ENCODE peak calls at places on chromosomes 2 and 18, in six cellular contexts. S, M, U, N, A and K are unnamed samples.

GRCh38 chr2:48471048-48471474 is 58.9 kb upstream of the STON1 start:
- DNase-seq in M (peak), A (no peak), N (peak), S (no peak), U (no peak), K (peak)

GRCh38 chr2:54757496-54757895 is 34.0 kb downstream of the EML6 start:
- DNase-seq in U (no peak), S (no peak), M (peak), N (no peak), A (no peak), K (peak)

GRCh38 chr2:142254057-142254456 is 123.2 kb upstream of the LRP1B start:
- DNase-seq in N (no peak), S (no peak), M (no peak), U (no peak), A (no peak), K (no peak)

GRCh38 chr2:18063826-18064485 is 185.5 kb downstream of the KCNS3 start:
- DNase-seq in A (no peak), N (no peak), U (no peak), M (peak), S (no peak), K (no peak)

GRCh38 chr2:155442755-155443372 is 744.4 kb downstream of the KCNJ3 start:
- DNase-seq in A (no peak), S (no peak), M (peak), N (no peak), U (no peak), K (peak)

GRCh38 chr2:42754021-42754775 is 9.7 kb downstream of the OXER1 start:
- DNase-seq in U (peak), S (no peak), A (no peak), M (peak), N (no peak), K (no peak)

GRCh38 chr2:25079050-25079635 is 37.3 kb downstream of the EFR3B start:
- DNase-seq in N (no peak), M (no peak), A (no peak), U (no peak), S (no peak), K (no peak)

GRCh38 chr2:235605999-235606715 is 112.3 kb downstream of the AGAP1 start:
- DNase-seq in S (no peak), A (no peak), U (no peak), M (peak), N (no peak), K (no peak)

GRCh38 chr2:152580722-152581121 is 136.5 kb downstream of the PRPF40A start:
- DNase-seq in U (no peak), N (no peak), M (no peak), S (no peak), A (no peak), K (peak)

GRCh38 chr2:102342888-102343287 is 12.7 kb upstream of the IL18R1 start:
- DNase-seq in U (no peak), A (no peak), M (no peak), S (no peak), N (no peak), K (peak)
- TF ChIP-seq CTCF in U (no peak), A (no peak), M (no peak), S (no peak), N (no peak), K (peak)

GRCh38 chr2:232927793-232928563 is 57.9 kb downstream of the SNORC start:
- DNase-seq in N (no peak), A (peak), M (no peak), S (no peak), U (no peak), K (no peak)
- H3K4me3 ChIP-seq in N (peak), A (peak), M (no peak), S (peak), U (peak), K (peak)

DNA sequence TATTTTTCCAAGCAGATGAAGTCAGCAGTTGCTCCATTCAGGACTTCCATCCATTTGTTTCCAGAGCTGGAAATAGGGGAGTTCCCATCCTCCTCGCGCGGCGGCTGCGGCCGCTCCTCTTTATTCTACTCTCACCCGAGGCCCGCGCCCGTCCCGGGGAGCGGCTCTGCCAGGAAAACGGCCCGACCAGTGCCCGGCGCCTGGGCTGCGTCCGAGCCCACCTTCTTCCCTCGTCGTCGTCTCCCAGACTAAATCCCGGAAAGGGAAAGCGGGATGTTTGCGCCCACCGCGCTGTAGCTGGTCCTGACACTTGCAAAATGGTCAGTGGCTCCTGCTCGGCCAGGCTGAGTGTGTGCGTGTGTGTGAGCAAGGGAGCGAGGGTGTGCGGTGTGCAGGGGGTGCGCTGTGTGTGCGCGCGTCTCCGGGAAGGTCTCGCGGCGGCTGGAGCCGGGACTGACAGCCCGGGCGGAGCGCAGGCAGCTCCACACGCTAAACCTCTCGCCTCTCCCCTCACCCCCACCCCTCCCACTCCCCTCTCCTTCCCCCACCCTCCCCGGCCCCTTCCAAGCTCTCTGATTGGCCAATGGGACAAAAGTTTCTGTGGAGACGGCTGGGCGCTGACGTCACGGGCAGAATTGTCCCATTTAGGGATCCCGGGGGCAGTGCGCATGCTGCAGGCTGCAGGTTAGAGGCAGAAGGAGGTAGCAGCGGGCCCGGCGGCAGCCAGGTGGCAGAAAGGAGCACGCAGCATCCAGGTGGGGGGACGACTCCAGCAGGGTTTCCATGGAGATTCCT is at the start of gene NOL4:
- DNase-seq in N (peak), U (peak), A (peak), M (peak), S (peak), K (peak)
- TF ChIP-seq CTCF in N (no peak), U (no peak), A (no peak), M (no peak), S (peak), K (peak)

GRCh38 chr2:178059111-178059510 is 13.5 kb downstream of the PDE11A start:
- DNase-seq in A (no peak), M (no peak), U (no peak), N (no peak), S (no peak), K (no peak)
- H3K4me3 ChIP-seq in A (no peak), M (no peak), U (no peak), N (no peak), S (no peak), K (no peak)

DNA sequence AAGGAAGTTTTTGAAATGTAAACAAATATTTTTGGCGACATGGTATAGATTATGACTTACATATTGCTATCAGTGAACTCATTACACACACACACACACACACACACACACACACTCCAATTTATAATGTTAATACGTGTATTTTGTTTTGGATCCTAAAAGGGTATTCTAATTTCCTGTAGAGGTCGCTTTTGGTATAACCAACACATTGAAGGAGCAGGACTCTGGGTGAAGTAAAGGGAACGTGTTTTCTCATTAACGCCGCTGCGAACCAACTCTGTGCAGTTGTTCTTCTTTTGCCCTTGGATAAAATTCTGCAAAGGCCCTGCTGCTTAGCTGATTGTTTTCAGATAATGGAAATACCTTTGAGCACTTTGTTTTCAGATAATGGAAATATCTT is 190.4 kb downstream of the PMAIP1 start:
- DNase-seq in S (no peak), U (no peak), A (no peak), N (no peak), M (no peak), K (peak)
- TF ChIP-seq CTCF in S (no peak), U (no peak), A (no peak), N (no peak), M (no peak), K (peak)

GRCh38 chr2:190535586-190535985 is 1.1 kb upstream of the NEMP2 start:
- DNase-seq in N (no peak), M (no peak), A (no peak), S (no peak), U (no peak), K (no peak)
- H3K4me3 ChIP-seq in N (no peak), M (peak), A (peak), S (peak), U (peak), K (peak)

GRCh38 chr2:20509301-20509765 is 62.5 kb downstream of the RHOB start:
- DNase-seq in U (no peak), N (no peak), M (no peak), S (no peak), A (no peak), K (no peak)

GRCh38 chr2:20507711-20508110 is 60.8 kb downstream of the RHOB start:
- DNase-seq in U (no peak), A (no peak), N (no peak), S (no peak), M (no peak), K (no peak)

GRCh38 chr2:20511130-20511529 is 64.3 kb downstream of the RHOB start:
- DNase-seq in M (no peak), A (no peak), U (no peak), N (no peak), S (no peak), K (no peak)

GRCh38 chr2:20512061-20512605 is 65.3 kb downstream of the RHOB start:
- DNase-seq in M (no peak), S (no peak), U (no peak), N (no peak), A (no peak), K (no peak)

GRCh38 chr2:20509766-20510490 is 63.1 kb downstream of the RHOB start:
- DNase-seq in A (peak), M (peak), S (peak), U (no peak), N (peak), K (peak)
- TF ChIP-seq CTCF in A (no peak), M (no peak), S (no peak), U (no peak), N (no peak), K (no peak)

GRCh38 chr18:58570360-58571064 is 58.4 kb downstream of the ALPK2 start:
- DNase-seq in N (no peak), M (no peak), A (no peak), S (no peak), U (no peak), K (no peak)

GRCh38 chr18:58572181-58572580 is 56.7 kb downstream of the ALPK2 start:
- DNase-seq in S (no peak), A (no peak), N (no peak), M (peak), U (no peak), K (peak)

GRCh38 chr18:58567453-58568196 is 61.3 kb downstream of the ALPK2 start:
- DNase-seq in U (peak), A (no peak), M (peak), S (no peak), N (peak), K (peak)

GRCh38 chr18:58572680-58573079 is 56.2 kb downstream of the ALPK2 start:
- DNase-seq in A (no peak), U (no peak), M (no peak), S (no peak), N (no peak), K (no peak)

GRCh38 chr18:58569490-58569911 is 59.4 kb downstream of the ALPK2 start:
- DNase-seq in S (no peak), A (no peak), U (peak), N (no peak), M (no peak), K (no peak)
- H3K4me3 ChIP-seq in S (no peak), A (no peak), U (no peak), N (no peak), M (no peak), K (no peak)

GRCh38 chr2:15594291-15595256 is 2.9 kb downstream of the DDX1 start:
- DNase-seq in M (no peak), S (no peak), U (no peak), A (no peak), N (no peak), K (no peak)

GRCh38 chr2:15593327-15593705 is 1.6 kb downstream of the DDX1 start:
- DNase-seq in U (no peak), M (no peak), S (no peak), N (no peak), A (no peak), K (no peak)

GRCh38 chr2:15591373-15591691 is 336 bp upstream of the DDX1 start:
- DNase-seq in U (no peak), M (no peak), S (no peak), N (no peak), A (no peak), K (no peak)

GRCh38 chr2:15588329-15588919 is 3.2 kb upstream of the DDX1 start:
- DNase-seq in N (peak), U (peak), M (peak), S (no peak), A (no peak), K (peak)

GRCh38 chr2:15591692-15592463 is at the start of gene DDX1:
- DNase-seq in N (peak), S (peak), U (peak), A (peak), M (peak), K (peak)
- TF ChIP-seq CTCF in N (peak), S (no peak), U (no peak), A (no peak), M (no peak), K (no peak)

GRCh38 chr18:78980279-78980771 is 707 bp downstream of the SALL3 start:
- DNase-seq in A (peak), M (no peak), N (no peak), S (no peak), U (no peak), K (no peak)
- H3K4me3 ChIP-seq in A (peak), M (peak), N (no peak), S (no peak), U (no peak), K (no peak)